ENCODE peak calls at places on chromosomes 2 and 18, in four cellular contexts. One of them, this sample, is unnamed.
A peak's percentile ranks its signal among the peaks of the same experiment; 100 is the strongest.

GRCh38 chr2:206217162-206217561 is 57.3 kb upstream of the ZDBF2 start:
- DNase-seq in IMR-90: no peak
- DNase-seq in neuronal stem cell: peak; percentile 40
- DNase-seq in H9: no peak
- DNase-seq in this sample: no peak

GRCh38 chr2:72883356-72883962 is 3.7 kb upstream of the SPR start:
- DNase-seq in IMR-90: peak; percentile 46
- DNase-seq in neuronal stem cell: peak; percentile 61
- DNase-seq in H9: peak; percentile 59
- DNase-seq in this sample: peak; percentile 58

GRCh38 chr2:68487773-68488355 is 20.5 kb downstream of the APLF start:
- DNase-seq in IMR-90: peak; percentile 53
- DNase-seq in neuronal stem cell: no peak
- DNase-seq in H9: no peak
- DNase-seq in this sample: peak; percentile 44

GRCh38 chr2:130391058-130391871 is 35.4 kb downstream of the PTPN18 start:
- DNase-seq in IMR-90: peak; percentile 68
- DNase-seq in neuronal stem cell: peak; percentile 44
- DNase-seq in H9: peak; percentile 72
- DNase-seq in this sample: peak; percentile 81

GRCh38 chr2:216215991-216216390 is 106.8 kb downstream of the XRCC5 start:
- DNase-seq in IMR-90: peak; percentile 40
- DNase-seq in neuronal stem cell: no peak
- DNase-seq in H9: no peak
- DNase-seq in this sample: peak; percentile 43

GRCh38 chr2:121360566-121361300 is 75.7 kb upstream of the TFCP2L1 start:
- DNase-seq in IMR-90: peak; percentile 93
- DNase-seq in neuronal stem cell: no peak
- DNase-seq in H9: no peak
- DNase-seq in this sample: peak; percentile 25

GRCh38 chr2:46086578-46087070 is 210.6 kb upstream of the EPAS1 start:
- DNase-seq in IMR-90: no peak
- DNase-seq in neuronal stem cell: no peak
- DNase-seq in H9: no peak
- DNase-seq in this sample: no peak

GRCh38 chr2:98747888-98748287 is 17.0 kb upstream of the MGAT4A start:
- DNase-seq in IMR-90: no peak
- DNase-seq in neuronal stem cell: no peak
- DNase-seq in H9: no peak
- DNase-seq in this sample: no peak

DNA sequence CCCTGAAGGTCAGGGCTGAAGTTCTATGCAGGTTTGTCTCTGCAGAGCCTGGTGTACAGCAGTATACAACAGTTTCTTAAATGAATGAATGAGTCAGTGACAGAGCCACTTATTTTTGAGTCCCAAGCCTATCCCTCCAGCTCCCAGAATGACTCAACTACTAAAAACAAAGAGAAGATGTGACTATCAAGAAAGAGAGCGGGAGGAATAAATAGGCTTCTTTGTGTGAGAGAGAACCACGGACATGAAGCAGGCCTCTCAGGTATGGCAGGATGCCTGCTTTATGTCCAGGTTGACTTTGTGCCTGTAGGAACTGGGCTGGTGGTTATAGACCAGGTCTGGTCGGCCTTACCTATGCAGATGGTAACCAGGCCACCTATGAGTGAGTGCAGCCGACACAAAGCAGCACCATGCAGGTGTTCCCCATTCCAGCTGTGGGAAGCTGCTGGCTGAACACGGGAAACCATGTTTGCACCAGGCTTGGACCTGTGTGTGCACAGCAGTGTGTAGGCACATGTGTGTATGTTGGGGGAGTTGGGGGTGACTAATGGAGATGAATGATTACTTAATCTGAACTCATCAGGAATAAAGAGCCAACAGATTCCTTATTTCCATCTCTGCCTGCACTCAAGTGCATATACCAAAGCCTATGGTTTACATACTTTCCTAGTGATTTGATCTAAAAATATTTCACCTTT is 171.0 kb downstream of the OSR1 start:
- DNase-seq in IMR-90: peak; percentile 85
- DNase-seq in neuronal stem cell: no peak
- DNase-seq in H9: no peak
- DNase-seq in this sample: peak; percentile 11
- H2AK5ac ChIP-seq in IMR-90: peak overlapping the region; percentile 65
- H2AK5ac ChIP-seq in neuronal stem cell: no peak overlapping the region
- H2AK5ac ChIP-seq in H9: no peak overlapping the region
- H2AK5ac ChIP-seq in this sample: no peak overlapping the region

GRCh38 chr2:176561706-176562105 is 292.5 kb downstream of the MTX2 start:
- DNase-seq in IMR-90: peak; percentile 71
- DNase-seq in neuronal stem cell: no peak
- DNase-seq in H9: no peak
- DNase-seq in this sample: no peak
- H2AFZ ChIP-seq in IMR-90: no peak overlapping the region
- H2AFZ ChIP-seq in neuronal stem cell: no peak overlapping the region
- H2AFZ ChIP-seq in H9: no peak overlapping the region
- H2AFZ ChIP-seq in this sample: no peak overlapping the region

GRCh38 chr2:236847023-236847422 is 238.7 kb upstream of the COPS8 start:
- DNase-seq in IMR-90: no peak
- DNase-seq in neuronal stem cell: no peak
- DNase-seq in H9: peak; percentile 54
- DNase-seq in this sample: no peak
- H2AK5ac ChIP-seq in IMR-90: no peak overlapping the region
- H2AK5ac ChIP-seq in neuronal stem cell: peak overlapping the region; percentile 23
- H2AK5ac ChIP-seq in H9: no peak overlapping the region
- H2AK5ac ChIP-seq in this sample: no peak overlapping the region

GRCh38 chr2:29193681-29194080 is 78.5 kb downstream of the CLIP4 start:
- DNase-seq in IMR-90: no peak
- DNase-seq in neuronal stem cell: no peak
- DNase-seq in H9: no peak
- DNase-seq in this sample: no peak
- H2AFZ ChIP-seq in IMR-90: no peak overlapping the region
- H2AFZ ChIP-seq in neuronal stem cell: no peak overlapping the region
- H2AFZ ChIP-seq in H9: no peak overlapping the region
- H2AFZ ChIP-seq in this sample: no peak overlapping the region

DNA sequence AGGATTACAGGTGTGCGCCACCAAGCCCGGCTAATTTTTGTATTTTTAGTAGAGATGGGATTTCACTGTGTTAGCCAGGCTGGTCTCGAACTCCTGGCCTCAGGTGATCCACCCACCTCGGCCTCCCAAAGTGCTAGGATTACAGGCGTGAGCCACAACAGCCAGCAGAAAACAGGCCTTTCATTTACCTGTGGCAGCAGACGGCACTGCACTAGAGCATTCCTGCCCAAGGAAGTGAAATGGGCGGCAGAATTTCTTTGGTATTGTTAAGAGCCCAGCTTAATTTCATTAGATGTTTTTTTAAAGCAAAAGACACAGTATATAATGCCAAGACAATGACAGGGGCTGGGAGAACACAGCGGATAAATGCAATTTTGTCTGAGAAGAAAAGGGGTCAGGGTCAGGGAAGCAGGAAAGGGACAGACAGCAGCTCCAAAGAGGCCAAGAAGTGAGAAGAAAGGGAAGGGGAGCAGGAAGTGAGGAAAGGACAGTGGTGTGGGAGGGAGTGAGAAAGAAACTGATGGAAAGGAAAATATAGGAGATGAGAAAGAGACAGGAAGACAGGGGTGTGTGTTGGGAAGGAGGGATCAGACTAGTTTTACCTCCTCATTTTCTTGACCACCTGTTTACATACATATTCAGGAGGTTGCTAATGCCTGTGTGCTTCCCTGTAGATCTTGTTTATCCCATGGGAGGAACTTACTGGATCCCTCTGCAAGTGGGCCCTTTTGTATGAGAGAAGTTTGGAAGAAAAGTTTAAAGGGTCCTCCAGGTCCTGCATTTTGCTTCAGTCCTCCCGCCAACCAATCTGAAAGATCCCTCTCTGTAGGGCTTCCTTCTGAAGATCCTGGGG is 32.5 kb downstream of the KCTD1 start:
- DNase-seq in IMR-90: no peak
- DNase-seq in neuronal stem cell: no peak
- DNase-seq in H9: no peak
- DNase-seq in this sample: no peak
- H2AK5ac ChIP-seq in IMR-90: no peak overlapping the region
- H2AK5ac ChIP-seq in neuronal stem cell: no peak overlapping the region
- H2AK5ac ChIP-seq in H9: no peak overlapping the region
- H2AK5ac ChIP-seq in this sample: no peak overlapping the region

DNA sequence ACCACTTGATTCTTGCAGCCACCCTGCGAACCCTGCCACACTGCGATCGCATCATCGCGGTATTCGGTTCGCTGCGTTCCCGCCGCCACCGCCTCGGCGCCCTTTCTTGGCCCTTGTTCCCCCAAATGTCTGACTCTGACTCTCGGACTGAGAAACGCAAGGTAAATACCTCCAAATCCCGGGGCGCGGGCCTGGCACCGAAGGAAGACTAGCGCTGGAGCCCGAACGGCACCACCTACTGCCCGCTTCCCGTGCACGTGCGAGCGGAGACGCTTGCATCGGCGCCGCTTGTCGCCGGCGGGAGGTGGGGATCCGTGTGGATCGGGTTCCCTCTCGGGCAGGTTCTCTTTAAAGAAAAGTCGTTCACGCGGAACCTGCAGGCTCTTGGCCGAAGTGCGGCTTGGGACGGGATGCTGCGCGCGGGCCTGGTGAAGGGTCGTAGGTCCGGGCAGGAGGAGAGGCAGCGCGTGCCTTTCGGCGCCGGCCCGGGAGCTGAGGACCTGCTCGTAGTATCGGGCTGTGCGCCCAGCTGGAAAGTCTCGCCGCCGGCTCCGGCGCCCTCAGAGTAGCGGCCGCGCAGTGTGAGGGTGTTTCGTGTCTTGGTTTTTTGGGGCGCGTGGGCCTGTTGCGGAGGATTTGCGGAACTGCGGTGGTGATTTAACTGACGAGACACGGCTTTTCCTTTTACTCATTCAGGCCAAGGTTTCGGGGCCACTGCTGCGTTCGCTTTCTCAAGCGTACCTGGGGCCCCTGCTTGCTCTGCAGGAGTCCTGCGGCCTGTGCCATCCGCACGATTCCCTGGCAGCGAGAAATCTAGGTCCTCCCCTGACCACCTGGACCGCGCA is 536 bp downstream of the BCL2L11 start:
- DNase-seq in IMR-90: no peak
- DNase-seq in neuronal stem cell: peak; percentile 56
- DNase-seq in H9: peak; percentile 37
- DNase-seq in this sample: peak; percentile 59
- H2AFZ ChIP-seq in IMR-90: peak overlapping the region; percentile 95
- H2AFZ ChIP-seq in neuronal stem cell: peak overlapping the region; percentile 99
- H2AFZ ChIP-seq in H9: no peak overlapping the region
- H2AFZ ChIP-seq in this sample: peak overlapping the region; percentile 80

This sample was measured in mesenchymal stem cell.